ENCODE peak calls at places on chromosomes 11 and 22, in four cellular contexts. S is HepG2, E is K562, A is GM12878. V is an unnamed sample.

GRCh38 chr22:26903030-26903856 is 245.9 kb downstream of the MIAT start:
- DNase-seq in S (no peak), E (no peak), A (no peak), V (no peak)

GRCh38 chr22:11066458-11067285 is 4461.3 kb upstream of the OR11H1 start:
- DNase-seq in S (no peak), E (peak; percentile 31), A (no peak), V (no peak)

GRCh38 chr22:22951035-22951434 is 63.4 kb downstream of the IGLL5 start:
- DNase-seq in S (no peak), E (peak; percentile 28), A (no peak), V (no peak)

GRCh38 chr11:107468596-107468995 is 11.0 kb upstream of the CWF19L2 start:
- DNase-seq in S (no peak), E (peak; percentile 18), A (no peak), V (no peak)

GRCh38 chr11:65477271-65478029 is 21.4 kb upstream of the MALAT1 start:
- DNase-seq in S (peak; percentile 88), E (peak; percentile 95), A (no peak), V (peak; percentile 91)

GRCh38 chr22:30921108-30921507 is 47.5 kb downstream of the MORC2 start:
- DNase-seq in S (no peak), E (no peak), A (no peak), V (no peak)

GRCh38 chr22:28243539-28243938 is 324.5 kb upstream of the PITPNB start:
- DNase-seq in S (no peak), E (no peak), A (no peak), V (no peak)

GRCh38 chr11:77821349-77821851 is 456 bp downstream of the AAMDC start:
- DNase-seq in S (peak; percentile 20), E (peak; percentile 18), A (no peak), V (peak; percentile 12)

GRCh38 chr11:106879029-106879428 is 139.2 kb downstream of the GUCY1A2 start:
- DNase-seq in S (no peak), E (no peak), A (no peak), V (no peak)

GRCh38 chr11:70203749-70204465 is 811 bp downstream of the FADD start:
- DNase-seq in S (peak; percentile 59), E (peak; percentile 82), A (peak; percentile 40), V (no peak)

GRCh38 chr11:61254403-61255025 is 13.5 kb downstream of the PGA5 start:
- DNase-seq in S (peak; percentile 57), E (peak; percentile 85), A (peak; percentile 25), V (peak; percentile 88)

GRCh38 chr22:47063606-47064005 is 301.2 kb downstream of the TBC1D22A start:
- DNase-seq in S (no peak), E (no peak), A (no peak), V (no peak)

GRCh38 chr11:19472679-19473078 is 231.9 kb upstream of the E2F8 start:
- DNase-seq in S (no peak), E (no peak), A (peak; percentile 19), V (no peak)

GRCh38 chr11:61733120-61733978 is 19.1 kb upstream of the MYRF start:
- DNase-seq in S (peak; percentile 58), E (peak; percentile 90), A (peak; percentile 12), V (peak; percentile 95)

GRCh38 chr11:120785576-120785975 is 238.3 kb upstream of the TBCEL start:
- DNase-seq in S (no peak), E (no peak), A (no peak), V (no peak)

GRCh38 chr11:62461740-62462522 is 43.1 kb downstream of the SCGB1A1 start:
- DNase-seq in S (no peak), E (peak; percentile 65), A (no peak), V (no peak)

GRCh38 chr22:22245935-22246525 is 1.4 kb downstream of the VPREB1 start:
- DNase-seq in S (no peak), E (no peak), A (no peak), V (no peak)

GRCh38 chr11:86194998-86195397 is 49.6 kb upstream of the EED start:
- DNase-seq in S (no peak), E (no peak), A (no peak), V (no peak)

GRCh38 chr11:641806-642370 is 4.8 kb downstream of the DRD4 start:
- DNase-seq in S (no peak), E (no peak), A (no peak), V (no peak)

GRCh38 chr22:20112623-20113511 is 3.0 kb upstream of the RANBP1 start:
- DNase-seq in S (no peak), E (no peak), A (no peak), V (no peak)

GRCh38 chr22:30249049-30250038 is 2.8 kb upstream of the LIF start:
- DNase-seq in S (peak; percentile 40), E (peak; percentile 25), A (no peak), V (no peak)

GRCh38 chr11:77019976-77020591 is 14.1 kb upstream of the B3GNT6 start:
- DNase-seq in S (peak; percentile 38), E (peak; percentile 36), A (no peak), V (no peak)

GRCh38 chr11:133995066-133995465 is 38.3 kb upstream of the IGSF9B start:
- DNase-seq in S (no peak), E (no peak), A (no peak), V (no peak)
- TF ChIP-seq FOXM1 in S (no peak), E (no peak), A (no peak), V (no peak)

DNA sequence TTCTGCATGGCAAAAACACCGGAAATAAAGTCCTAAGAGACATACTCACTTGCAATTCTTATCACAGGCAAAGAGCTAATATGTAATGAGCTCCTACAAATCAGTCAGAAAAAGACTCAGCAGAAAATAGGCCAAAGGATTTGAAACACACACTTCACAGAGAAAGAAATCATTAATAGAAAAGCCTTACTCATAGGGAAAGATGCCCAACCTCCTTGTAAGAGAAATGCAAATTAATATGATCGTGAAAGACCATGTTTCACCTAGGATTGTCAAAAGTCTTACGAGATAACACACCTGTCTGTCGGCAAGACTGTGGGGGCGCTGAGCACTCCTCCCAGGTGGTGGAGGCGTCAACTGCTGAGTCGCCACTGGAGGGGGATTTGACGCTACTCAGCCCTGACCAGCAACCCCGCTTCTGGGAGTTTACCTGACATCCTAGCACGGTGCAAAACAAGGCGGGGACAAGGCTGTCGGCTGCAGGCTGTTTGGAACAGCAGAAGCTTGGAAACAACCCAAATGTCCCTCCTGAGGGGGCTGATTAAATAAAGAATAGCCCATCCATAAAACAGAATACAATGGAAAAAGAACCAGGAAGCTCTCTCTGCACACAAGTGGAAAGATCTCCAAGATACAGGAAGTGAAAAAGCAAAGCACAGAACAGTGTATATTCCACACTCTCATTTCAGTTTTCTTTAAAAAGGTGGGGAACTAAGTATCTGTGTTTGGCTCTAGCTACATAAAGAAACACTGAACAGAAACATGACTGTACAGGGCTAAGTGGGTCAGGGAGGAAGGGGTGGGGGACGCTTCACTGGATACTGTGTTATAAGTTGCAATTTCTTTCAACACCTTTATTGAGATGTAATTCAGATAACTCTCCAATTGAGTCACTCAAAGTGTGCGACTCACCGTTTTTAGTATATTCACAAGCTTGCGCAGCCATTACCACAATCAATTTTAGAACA is 11.5 kb downstream of the CSNK1E start:
- DNase-seq in S (no peak), E (peak; percentile 32), A (peak; percentile 89), V (no peak)
- TF ChIP-seq SP1 in S (no peak), E (no peak), A (peak; percentile 8), V (no peak)

GRCh38 chr11:8361206-8361605 is 97.5 kb upstream of the LMO1 start:
- DNase-seq in S (no peak), E (no peak), A (no peak), V (no peak)

GRCh38 chr11:8363924-8364323 is 100.2 kb upstream of the LMO1 start:
- DNase-seq in S (no peak), E (no peak), A (no peak), V (no peak)

GRCh38 chr11:8360086-8360828 is 96.6 kb upstream of the LMO1 start:
- DNase-seq in S (peak; percentile 22), E (no peak), A (no peak), V (no peak)

GRCh38 chr11:8361664-8362210 is 98.1 kb upstream of the LMO1 start:
- DNase-seq in S (no peak), E (no peak), A (no peak), V (no peak)

DNA sequence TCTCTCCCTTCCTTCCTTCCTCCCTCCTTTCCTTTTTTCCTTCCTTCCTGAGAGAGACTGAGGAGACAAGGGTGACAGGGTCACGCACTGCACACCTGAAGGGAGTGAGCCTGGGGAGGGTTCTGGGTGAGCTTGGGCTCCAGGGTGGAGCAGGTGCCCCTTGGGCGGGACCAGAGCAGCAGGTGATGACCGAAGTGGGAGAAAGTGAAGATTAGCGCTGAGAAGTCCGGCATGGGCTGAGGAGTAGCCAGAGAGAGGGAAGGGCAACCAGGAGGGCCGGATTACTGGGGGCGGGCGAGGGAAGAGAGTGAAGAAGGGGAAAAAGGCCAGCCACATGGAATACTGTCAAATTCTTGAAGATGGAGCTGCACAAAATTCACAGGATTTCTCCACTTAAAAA is 99.2 kb upstream of the LMO1 start:
- DNase-seq in S (no peak), E (no peak), A (no peak), V (no peak)
- TF ChIP-seq FOXM1 in S (no peak), E (no peak), A (no peak), V (no peak)

DNA sequence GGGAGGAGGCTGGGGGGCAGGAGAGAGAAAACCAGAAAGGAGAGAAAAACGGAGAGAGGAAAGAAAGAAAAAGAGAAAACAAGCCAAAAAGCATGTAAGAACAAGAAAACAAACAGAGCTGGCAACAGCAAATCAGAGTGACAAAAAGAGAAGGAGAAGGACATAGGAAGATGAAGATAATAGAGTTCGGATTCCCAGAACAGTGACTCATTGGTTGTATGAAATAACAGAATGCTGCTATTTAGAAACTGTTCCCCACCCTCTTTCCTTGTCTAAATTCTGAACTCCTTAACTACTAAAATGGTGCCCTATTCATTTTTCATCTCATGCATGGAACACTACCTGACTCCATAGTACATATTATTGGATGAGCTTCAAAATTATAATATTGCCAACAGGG is 317.4 kb downstream of the C11orf87 start:
- DNase-seq in S (no peak), E (no peak), A (no peak), V (no peak)
- TF ChIP-seq SP1 in S (no peak), E (no peak), A (no peak), V (no peak)